ENCODE peak calls at places on chromosomes 3 and 15, in five cellular contexts. C is LoVo; W is CD4-positive, alpha-beta T cell; I is sigmoid colon; G is HFFc6. Z is an unnamed sample.

GRCh38 chr15:85100186-85100937 is 118.7 kb downstream of the PDE8A start:
- DNase-seq in C (no peak), W (no peak), I (no peak), G (no peak), Z (no peak)

GRCh38 chr3:72186485-72186864 is 401.5 kb upstream of the PROK2 start:
- DNase-seq in C (no peak), W (no peak), I (no peak), G (no peak), Z (peak; percentile 74)

GRCh38 chr3:178415384-178415783 is 120.9 kb upstream of the KCNMB2 start:
- DNase-seq in C (no peak), W (no peak), I (no peak), G (no peak), Z (no peak)

GRCh38 chr3:149618151-149619123 is 39.4 kb downstream of the WWTR1 start:
- DNase-seq in C (no peak), W (no peak), I (no peak), G (no peak), Z (no peak)

GRCh38 chr15:101309436-101310162 is 14.6 kb upstream of the SNRPA1 start:
- DNase-seq in C (no peak), W (no peak), I (peak; percentile 36), G (no peak), Z (no peak)

GRCh38 chr15:71775857-71776256 is 34.5 kb upstream of the NR2E3 start:
- DNase-seq in C (no peak), W (no peak), I (no peak), G (peak; percentile 8), Z (peak; percentile 33)

GRCh38 chr3:153595186-153595815 is 433.3 kb downstream of the RAP2B start:
- DNase-seq in C (peak; percentile 23), W (no peak), I (no peak), G (peak; percentile 38), Z (peak; percentile 18)

GRCh38 chr3:135809038-135809437 is 156.5 kb upstream of the PPP2R3A start:
- DNase-seq in C (no peak), W (no peak), I (no peak), G (no peak), Z (no peak)

GRCh38 chr3:189276481-189277190 is 104.9 kb downstream of the TPRG1 start:
- DNase-seq in C (peak; percentile 59), W (no peak), I (no peak), G (peak; percentile 72), Z (peak; percentile 51)

GRCh38 chr3:124117486-124117885 is 125.6 kb upstream of the ROPN1 start:
- DNase-seq in C (no peak), W (no peak), I (no peak), G (peak; percentile 50), Z (peak; percentile 52)

GRCh38 chr15:48671381-48672022 is 26.0 kb upstream of the FBN1 start:
- DNase-seq in C (no peak), W (no peak), I (peak; percentile 89), G (peak; percentile 91), Z (peak; percentile 86)

GRCh38 chr15:73927003-73927475 is 777 bp downstream of the LOXL1 start:
- DNase-seq in C (no peak), W (peak; percentile 31), I (peak; percentile 83), G (no peak), Z (peak; percentile 68)

GRCh38 chr15:92118936-92119325 is 265.4 kb downstream of the SLCO3A1 start:
- DNase-seq in C (no peak), W (no peak), I (no peak), G (no peak), Z (no peak)

GRCh38 chr3:70071138-70071537 is 71.6 kb downstream of the SAMMSON start:
- DNase-seq in C (no peak), W (no peak), I (no peak), G (no peak), Z (no peak)

GRCh38 chr3:156816091-156816793 is 9.9 kb upstream of the LEKR1 start:
- DNase-seq in C (no peak), W (peak; percentile 37), I (peak; percentile 69), G (peak; percentile 58), Z (peak; percentile 92)

GRCh38 chr15:56732881-56733130 is 503 bp downstream of the ZNF280D start:
- DNase-seq in C (no peak), W (no peak), I (no peak), G (no peak), Z (no peak)

GRCh38 chr3:172856766-172857742 is 106.5 kb downstream of the ECT2 start:
- DNase-seq in C (peak; percentile 72), W (no peak), I (no peak), G (no peak), Z (no peak)

GRCh38 chr3:62589078-62589477 is 215.7 kb upstream of the FEZF2 start:
- DNase-seq in C (no peak), W (no peak), I (no peak), G (no peak), Z (peak; percentile 77)

GRCh38 chr15:83733206-83733605 is 79.3 kb downstream of the ADAMTSL3 start:
- DNase-seq in C (peak; percentile 11), W (no peak), I (no peak), G (no peak), Z (no peak)

GRCh38 chr3:14124223-14124614 is 451 bp downstream of the CHCHD4 start:
- DNase-seq in C (peak; percentile 65), W (peak; percentile 57), I (peak; percentile 86), G (no peak), Z (peak; percentile 42)